ENCODE peak calls at places on chromosome 11, in eight cellular contexts. O is SW 1271; W is progenitor cell of endocrine pancreas; A is CD8-positive, alpha-beta memory T cell; Z is RWPE1; N is KBM-7; F is stimulated activated CD4-positive, alpha-beta T cell treated with anti-CD3 and anti-CD28 coated beads, Interleukin-4, amount 100 ng/mL, for 24 hours; K is astrocyte of the hippocampus. V is an unnamed sample.
A peak's percentile ranks its signal among the peaks of the same experiment; 100 is the strongest.

GRCh38 chr11:118608268-118609214 is 1.1 kb downstream of the PHLDB1 start:
- DNase-seq in O (peak; percentile 49), W (no peak), A (peak; percentile 93), Z (peak; percentile 44), N (peak; percentile 54), F (peak; percentile 73), K (peak; percentile 92), V (peak; percentile 78)

GRCh38 chr11:115042002-115042401 is 363.7 kb downstream of the NXPE2 start:
- DNase-seq in O (no peak), W (no peak), A (no peak), Z (no peak), N (no peak), F (no peak), K (no peak), V (no peak)

GRCh38 chr11:31870609-31871309 is 59.6 kb upstream of the PAX6 start:
- DNase-seq in O (peak; percentile 20), W (peak; percentile 58), A (no peak), Z (peak; percentile 26), N (peak; percentile 73), F (no peak), K (peak; percentile 78), V (no peak)

GRCh38 chr11:130847517-130847916 is 68.8 kb downstream of the SNX19 start:
- DNase-seq in O (peak; percentile 86), W (no peak), A (no peak), Z (peak; percentile 92), N (no peak), F (no peak), K (peak; percentile 86), V (no peak)

GRCh38 chr11:62896049-62896448 is 15.4 kb downstream of the SLC3A2 start:
- DNase-seq in O (no peak), W (no peak), A (peak; percentile 33), Z (no peak), N (no peak), F (no peak), K (no peak), V (no peak)

GRCh38 chr11:81005595-81005994 is 1564.8 kb upstream of the TENM4 start:
- DNase-seq in O (peak; percentile 16), W (no peak), A (no peak), Z (peak; percentile 83), N (no peak), F (no peak), K (peak; percentile 84), V (no peak)

GRCh38 chr11:111347002-111347722 is 31.9 kb downstream of the POU2AF1 start:
- DNase-seq in O (no peak), W (no peak), A (no peak), Z (no peak), N (no peak), F (no peak), K (no peak), V (no peak)

GRCh38 chr11:12088047-12088481 is 22.3 kb upstream of the MICAL2 start:
- DNase-seq in O (peak; percentile 57), W (no peak), A (no peak), Z (peak; percentile 51), N (no peak), F (no peak), K (peak; percentile 63), V (no peak)